ENCODE peak calls at places on chromosomes 13 and 19, in four cellular contexts. X is tibial nerve, J is right lobe of liver, Y is mammary epithelial cell. B is an unnamed sample. For H3K36me3, the result is how much of the 10 kb centered on the place peaks cover.

GRCh38 chr13:19561585-19561984 is 253 bp upstream of the TPTE2 start:
- DNase-seq in Y (no peak), X (no peak), J (no peak), B (peak)

GRCh38 chr19:1606138-1606651 is 933 bp upstream of the UQCR11 start:
- DNase-seq in X (no peak), Y (no peak), J (no peak), B (no peak)

GRCh38 chr13:85236431-85236830 is 562.8 kb downstream of the SLITRK6 start:
- DNase-seq in X (no peak), J (no peak), Y (peak), B (no peak)

GRCh38 chr13:74325106-74325505 is 190.9 kb upstream of the KLF12 start:
- DNase-seq in Y (peak), J (no peak), X (no peak), B (no peak)

GRCh38 chr13:113970810-113971470 is 2.9 kb downstream of the C13orf46 start:
- DNase-seq in Y (peak), X (no peak), J (peak), B (peak)

GRCh38 chr19:13154911-13155471 is 4.8 kb downstream of the IER2 start:
- DNase-seq in Y (peak), J (peak), X (peak), B (peak)

GRCh38 chr19:31071157-31071855 is 277.9 kb downstream of the TSHZ3 start:
- DNase-seq in Y (no peak), J (no peak), X (no peak), B (no peak)

GRCh38 chr19:9940778-9941177 is 4.5 kb upstream of the OLFM2 start:
- DNase-seq in J (no peak), X (no peak), Y (no peak), B (no peak)

GRCh38 chr13:97889803-97890202 is 63.7 kb upstream of the IPO5 start:
- DNase-seq in J (no peak), Y (no peak), X (peak), B (peak)

GRCh38 chr13:51801631-51802099 is 2.3 kb downstream of the DHRS12 start:
- DNase-seq in Y (peak), X (peak), J (peak), B (peak)

GRCh38 chr13:43805071-43805468 is 18.3 kb upstream of the ENOX1 start:
- DNase-seq in Y (peak), X (no peak), J (no peak), B (no peak)

GRCh38 chr13:85093808-85094207 is 705.4 kb downstream of the SLITRK6 start:
- DNase-seq in J (no peak), Y (peak), X (peak), B (peak)

GRCh38 chr13:107590556-107590955 is 624.8 kb downstream of the LIG4 start:
- DNase-seq in X (no peak), Y (no peak), J (no peak), B (no peak)

GRCh38 chr13:52006491-52007245 is 4.6 kb downstream of the ATP7B start:
- DNase-seq in J (no peak), Y (no peak), X (no peak), B (no peak)

GRCh38 chr13:48156466-48156865 is 61.6 kb upstream of the MED4 start:
- DNase-seq in Y (peak), J (no peak), X (no peak), B (no peak)

GRCh38 chr13:59746291-59746962 is 417.3 kb downstream of the DIAPH3 start:
- DNase-seq in X (no peak), Y (peak), J (no peak), B (no peak)

GRCh38 chr13:83325454-83325853 is 556.8 kb downstream of the SLITRK1 start:
- DNase-seq in J (no peak), Y (peak), X (no peak), B (no peak)

GRCh38 chr13:111411186-111411858 is 90.9 kb downstream of the TEX29 start:
- DNase-seq in Y (no peak), J (no peak), X (no peak), B (peak)

GRCh38 chr13:107234315-107234714 is 666.4 kb upstream of the ARGLU1 start:
- DNase-seq in X (no peak), J (no peak), Y (no peak), B (no peak)

GRCh38 chr19:41886761-41887710 is 4.1 kb downstream of the ARHGEF1 start:
- DNase-seq in X (no peak), J (no peak), Y (peak), B (no peak)

GRCh38 chr13:44125943-44126469 is 246.3 kb downstream of the LACC1 start:
- DNase-seq in J (no peak), Y (no peak), X (no peak), B (no peak)

GRCh38 chr19:13153627-13154240 is 3.5 kb downstream of the IER2 start:
- DNase-seq in J (peak), X (no peak), Y (no peak), B (no peak)

GRCh38 chr13:45548281-45548680 is 67.3 kb downstream of the ERICH6B start:
- DNase-seq in J (no peak), X (no peak), Y (no peak), B (no peak)

GRCh38 chr19:3818479-3818878 is 32.3 kb upstream of the MATK start:
- DNase-seq in X (no peak), J (no peak), Y (no peak), B (no peak)

GRCh38 chr19:51082641-51083040 is at the start of gene KLK14:
- DNase-seq in Y (no peak), J (no peak), X (no peak), B (peak)

GRCh38 chr19:40542197-40542859 is 34.3 kb upstream of the SHKBP1 start:
- DNase-seq in Y (no peak), X (no peak), J (no peak), B (peak)

GRCh38 chr13:76637651-76638111 is 248.5 kb downstream of the KCTD12 start:
- DNase-seq in Y (no peak), X (no peak), J (no peak), B (no peak)

GRCh38 chr19:15252398-15253018 is 20.3 kb upstream of the EPHX3 start:
- DNase-seq in J (no peak), Y (no peak), X (no peak), B (peak)

GRCh38 chr13:51856027-51856736 is 5.6 kb upstream of the CCDC70 start:
- DNase-seq in X (no peak), Y (peak), J (no peak), B (no peak)

GRCh38 chr13:40345654-40346372 is 320.6 kb downstream of the FOXO1 start:
- DNase-seq in J (peak), X (no peak), Y (no peak), B (peak)

GRCh38 chr13:112875627-112876026 is 93.4 kb upstream of the MCF2L start:
- DNase-seq in J (peak), Y (no peak), X (no peak), B (peak)

GRCh38 chr19:24060687-24061356 is 26.2 kb upstream of the ZNF254 start:
- DNase-seq in Y (peak), J (no peak), X (no peak), B (no peak)

GRCh38 chr19:17777840-17778620 is 16.9 kb upstream of the B3GNT3 start:
- DNase-seq in Y (no peak), J (peak), X (no peak), B (peak)

GRCh38 chr13:47901451-47901850 is 99.6 kb downstream of the SUCLA2 start:
- DNase-seq in J (no peak), X (no peak), Y (no peak), B (no peak)

GRCh38 chr19:44757735-44758505 is 9.4 kb downstream of the BCL3 start:
- DNase-seq in Y (no peak), J (no peak), X (peak), B (peak)

GRCh38 chr13:53821632-53822031 is 793.0 kb downstream of the OLFM4 start:
- DNase-seq in X (no peak), J (no peak), Y (no peak), B (peak)

GRCh38 chr13:113897161-113897560 is 33.3 kb upstream of the GAS6 start:
- DNase-seq in X (no peak), Y (peak), J (no peak), B (no peak)

GRCh38 chr13:100751826-100752225 is 77.2 kb upstream of the TMTC4 start:
- DNase-seq in J (no peak), Y (no peak), X (no peak), B (no peak)

GRCh38 chr13:85755123-85755522 is 44.1 kb downstream of the SLITRK6 start:
- DNase-seq in X (no peak), Y (no peak), J (no peak), B (no peak)

GRCh38 chr19:35856001-35856400 is 710 bp upstream of the KIRREL2 start:
- DNase-seq in J (no peak), X (no peak), Y (no peak), B (no peak)
- H3K4me3 ChIP-seq in J (no peak), X (no peak), Y (no peak), B (no peak)

GRCh38 chr19:45824531-45825262 is 9.6 kb upstream of the RSPH6A start:
- DNase-seq in X (no peak), J (no peak), Y (no peak), B (no peak)

GRCh38 chr19:45824041-45824471 is 8.9 kb upstream of the RSPH6A start:
- DNase-seq in Y (peak), X (no peak), J (no peak), B (peak)

GRCh38 chr19:45825917-45826893 is 11.1 kb upstream of the RSPH6A start:
- DNase-seq in X (no peak), Y (no peak), J (no peak), B (no peak)

GRCh38 chr19:45826934-45827333 is 11.8 kb upstream of the RSPH6A start:
- DNase-seq in J (no peak), X (no peak), Y (no peak), B (no peak)

GRCh38 chr19:45825263-45825605 is 10.1 kb upstream of the RSPH6A start:
- DNase-seq in X (no peak), Y (no peak), J (no peak), B (no peak)
- H3K36me3 ChIP-seq in X (under half), Y (under half), J (under half), B (under half)

GRCh38 chr19:58229255-58229639 is 533 bp downstream of the ZNF544 start:
- DNase-seq in Y (peak), J (no peak), X (no peak), B (no peak)
- TF ChIP-seq CTCF in Y (peak), J (no peak), X (no peak), B (peak)

DNA sequence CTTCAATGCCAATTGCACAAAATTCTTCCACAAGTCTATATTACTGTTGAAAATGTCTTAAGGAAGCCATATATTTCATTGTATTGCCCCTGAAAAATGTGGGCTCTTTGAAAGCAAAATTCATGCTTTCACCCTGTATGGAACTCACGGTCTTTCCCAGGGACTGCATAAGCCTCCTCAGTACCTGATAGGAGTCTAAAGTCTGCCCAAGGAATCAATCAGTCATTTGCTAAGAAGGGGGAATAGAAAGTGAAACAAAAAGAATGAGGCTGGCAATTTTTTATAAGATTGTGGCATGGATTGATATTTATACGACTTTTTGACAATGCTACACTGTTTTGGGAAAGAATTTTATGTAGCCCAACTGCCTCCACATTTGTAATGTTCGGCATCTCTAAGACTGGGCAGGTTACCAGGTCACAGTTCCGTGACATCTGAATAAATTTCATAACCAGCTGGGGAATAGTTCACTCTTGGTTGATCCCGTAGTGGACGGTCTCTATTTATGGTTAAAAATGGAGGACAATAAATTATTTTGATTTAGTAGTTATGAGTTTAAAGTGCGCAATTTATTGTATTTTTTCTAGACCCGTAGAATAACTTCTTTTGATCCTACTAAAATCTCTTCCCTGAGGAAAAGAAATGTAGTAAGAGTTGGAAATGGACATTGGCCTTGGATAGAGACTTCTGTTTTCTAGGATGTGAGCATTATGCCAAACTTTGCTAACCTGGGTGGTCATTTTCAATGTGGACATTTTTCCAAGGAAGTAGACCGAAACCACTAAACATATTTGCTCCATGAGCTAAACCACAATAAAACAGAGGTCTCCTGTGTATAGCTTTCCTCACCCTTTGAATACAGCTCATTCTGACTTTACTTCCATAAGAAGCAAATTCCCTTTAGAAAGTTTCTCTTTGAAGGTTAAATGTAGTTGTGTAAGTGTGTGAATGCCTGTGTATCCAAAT is 1585.3 kb downstream of the EFNB2 start:
- DNase-seq in J (no peak), X (peak), Y (no peak), B (no peak)
- H3K4me3 ChIP-seq in J (no peak), X (peak), Y (no peak), B (no peak)

GRCh38 chr19:11020982-11021759 is 60.3 kb downstream of the SMARCA4 start:
- DNase-seq in Y (no peak), X (no peak), J (no peak), B (no peak)

GRCh38 chr19:11019824-11020223 is 59.0 kb downstream of the SMARCA4 start:
- DNase-seq in X (no peak), Y (no peak), J (no peak), B (no peak)

GRCh38 chr19:11019262-11019661 is 58.4 kb downstream of the SMARCA4 start:
- DNase-seq in Y (no peak), X (no peak), J (no peak), B (no peak)

GRCh38 chr19:11021760-11022144 is 60.9 kb downstream of the SMARCA4 start:
- DNase-seq in X (no peak), Y (no peak), J (no peak), B (no peak)

DNA sequence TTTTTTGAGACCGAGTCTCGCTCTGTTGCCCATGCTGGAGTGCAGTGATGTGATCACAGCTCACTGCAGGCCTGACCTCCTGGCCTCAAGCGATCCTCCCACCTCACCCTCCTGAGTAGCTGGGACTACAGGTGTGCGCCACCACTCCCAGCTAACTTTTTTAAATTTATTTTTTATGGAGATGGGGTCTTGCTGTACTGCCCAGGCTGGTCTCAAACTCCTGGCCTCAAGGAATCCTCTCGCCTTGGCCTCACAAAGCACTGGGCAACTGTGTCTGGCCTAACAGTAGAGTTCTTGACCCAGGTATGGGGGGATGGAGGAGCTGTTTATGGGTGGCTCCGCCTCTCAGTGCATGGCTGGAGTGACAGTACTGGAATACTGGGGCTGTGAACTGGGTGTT is 59.6 kb downstream of the SMARCA4 start:
- DNase-seq in Y (no peak), J (no peak), X (no peak), B (no peak)
- H3K36me3 ChIP-seq in Y (under half), J (under half), X (under half), B (half or more)

B was measured in kidney.